ENCODE peak calls at places on chromosomes 12 and 14, in eight cellular contexts. A, L, Q, N, D, I, Z and X are unnamed samples.

GRCh38 chr12:23049180-23049579 is 424.2 kb downstream of the ETNK1 start:
- DNase-seq in A (no peak), L (no peak), Q (no peak), N (no peak), D (no peak), I (no peak), Z (no peak), X (no peak)

GRCh38 chr12:47991592-47991991 is 12.7 kb downstream of the COL2A1 start:
- DNase-seq in A (no peak), L (no peak), Q (no peak), N (no peak), D (no peak), I (no peak), Z (no peak), X (no peak)

GRCh38 chr12:123384994-123385376 is 1.1 kb downstream of the KMT5A start:
- DNase-seq in A (peak; percentile 73), L (no peak), Q (no peak), N (no peak), D (no peak), I (no peak), Z (no peak), X (no peak)

GRCh38 chr14:84825481-84825880 is 704.5 kb upstream of the FLRT2 start:
- DNase-seq in A (peak; percentile 37), L (peak; percentile 23), Q (peak; percentile 17), N (no peak), D (no peak), I (no peak), Z (no peak), X (no peak)

GRCh38 chr12:100403446-100403845 is 46.6 kb downstream of the SLC17A8 start:
- DNase-seq in A (no peak), L (no peak), Q (no peak), N (no peak), D (no peak), I (no peak), Z (no peak), X (peak; percentile 10)

GRCh38 chr12:61915420-61915819 is 344.8 kb upstream of the USP15 start:
- DNase-seq in A (no peak), L (no peak), Q (no peak), N (no peak), D (no peak), I (no peak), Z (no peak), X (no peak)

GRCh38 chr14:75361751-75362433 is 65.9 kb upstream of the JDP2 start:
- DNase-seq in A (peak; percentile 61), L (no peak), Q (peak; percentile 82), N (no peak), D (no peak), I (no peak), Z (no peak), X (no peak)

GRCh38 chr12:96427269-96427729 is 27.1 kb upstream of the CDK17 start:
- DNase-seq in A (peak; percentile 98), L (peak; percentile 100), Q (peak; percentile 91), N (no peak), D (no peak), I (peak; percentile 68), Z (no peak), X (no peak)

GRCh38 chr14:104926619-104927431 is 2.1 kb downstream of the PLD4 start:
- DNase-seq in A (no peak), L (no peak), Q (no peak), N (no peak), D (no peak), I (no peak), Z (no peak), X (no peak)